ENCODE peak calls at places on chromosome 22, in four cellular contexts. P is K562, M is GM12878, T is H1. L is an unnamed sample.

GRCh38 chr22:49214976-49215375 is 612.7 kb downstream of the BRD1 start:
- DNase-seq in P (no peak), M (no peak), T (peak), L (no peak)

GRCh38 chr22:19035474-19036228 is 86.6 kb downstream of the DGCR2 start:
- DNase-seq in P (peak), M (no peak), T (peak), L (no peak)

GRCh38 chr22:35642305-35642741 is 5.9 kb upstream of the APOL6 start:
- DNase-seq in P (no peak), M (no peak), T (no peak), L (peak)

GRCh38 chr22:49882519-49883293 is 29.1 kb downstream of the ZBED4 start:
- DNase-seq in P (no peak), M (no peak), T (no peak), L (peak)

GRCh38 chr22:38864361-38865191 is 7.4 kb downstream of the CBX6 start:
- DNase-seq in P (no peak), M (no peak), T (no peak), L (no peak)

GRCh38 chr22:28952857-28953256 is 69.5 kb downstream of the ZNRF3 start:
- DNase-seq in P (no peak), M (no peak), T (no peak), L (peak)

GRCh38 chr22:17562906-17563870 is at the start of gene SLC25A18:
- DNase-seq in P (peak), M (no peak), T (peak), L (no peak)

GRCh38 chr22:44455151-44455962 is 42.7 kb downstream of the RTL6 start:
- DNase-seq in P (no peak), M (no peak), T (no peak), L (no peak)

GRCh38 chr22:28750471-28750881 is 8.6 kb downstream of the HSCB start:
- DNase-seq in P (no peak), M (no peak), T (no peak), L (peak)

GRCh38 chr22:49345896-49346295 is 481.8 kb downstream of the BRD1 start:
- DNase-seq in P (no peak), M (no peak), T (no peak), L (no peak)

GRCh38 chr22:35923026-35923425 is 105.6 kb downstream of the RBFOX2 start:
- DNase-seq in P (no peak), M (no peak), T (no peak), L (no peak)

GRCh38 chr22:50599816-50600454 is 658 bp upstream of the MAPK8IP2 start:
- DNase-seq in P (peak), M (no peak), T (peak), L (no peak)

GRCh38 chr22:38638734-38639133 is 17.5 kb downstream of the FAM227A start:
- DNase-seq in P (peak), M (no peak), T (no peak), L (peak)

GRCh38 chr22:49494555-49494954 is 333.1 kb downstream of the BRD1 start:
- DNase-seq in P (no peak), M (no peak), T (no peak), L (no peak)

GRCh38 chr22:35397095-35397904 is 2.6 kb upstream of the MCM5 start:
- DNase-seq in P (no peak), M (no peak), T (no peak), L (peak)

GRCh38 chr22:36141481-36141880 is 19.1 kb downstream of the APOL3 start:
- DNase-seq in P (no peak), M (no peak), T (no peak), L (no peak)

GRCh38 chr22:33897621-33897910 is 22.7 kb downstream of the LARGE1 start:
- DNase-seq in P (no peak), M (no peak), T (no peak), L (no peak)

GRCh38 chr22:39351689-39352214 is 2.0 kb downstream of the SYNGR1 start:
- DNase-seq in P (no peak), M (peak), T (no peak), L (peak)

GRCh38 chr22:42856179-42856864 is 751 bp downstream of the ARFGAP3 start:
- DNase-seq in P (peak), M (no peak), T (peak), L (peak)

GRCh38 chr22:50583294-50583865 is 731 bp upstream of the CHKB start:
- DNase-seq in P (no peak), M (no peak), T (no peak), L (no peak)

GRCh38 chr22:43994416-43994815 is 29.7 kb upstream of the PARVB start:
- DNase-seq in P (no peak), M (no peak), T (no peak), L (no peak)

GRCh38 chr22:50245214-50246072 is 620 bp upstream of the TUBGCP6 start:
- DNase-seq in P (no peak), M (no peak), T (no peak), L (no peak)

GRCh38 chr22:25390297-25391240 is 171.1 kb downstream of the CRYBB2 start:
- DNase-seq in P (no peak), M (no peak), T (no peak), L (no peak)

GRCh38 chr22:25388415-25388814 is 169.0 kb downstream of the CRYBB2 start:
- DNase-seq in P (no peak), M (no peak), T (no peak), L (no peak)

GRCh38 chr22:25386538-25386884 is 167.1 kb downstream of the CRYBB2 start:
- DNase-seq in P (no peak), M (no peak), T (no peak), L (no peak)

GRCh38 chr22:25389541-25389919 is 170.1 kb downstream of the CRYBB2 start:
- DNase-seq in P (no peak), M (no peak), T (peak), L (no peak)

DNA sequence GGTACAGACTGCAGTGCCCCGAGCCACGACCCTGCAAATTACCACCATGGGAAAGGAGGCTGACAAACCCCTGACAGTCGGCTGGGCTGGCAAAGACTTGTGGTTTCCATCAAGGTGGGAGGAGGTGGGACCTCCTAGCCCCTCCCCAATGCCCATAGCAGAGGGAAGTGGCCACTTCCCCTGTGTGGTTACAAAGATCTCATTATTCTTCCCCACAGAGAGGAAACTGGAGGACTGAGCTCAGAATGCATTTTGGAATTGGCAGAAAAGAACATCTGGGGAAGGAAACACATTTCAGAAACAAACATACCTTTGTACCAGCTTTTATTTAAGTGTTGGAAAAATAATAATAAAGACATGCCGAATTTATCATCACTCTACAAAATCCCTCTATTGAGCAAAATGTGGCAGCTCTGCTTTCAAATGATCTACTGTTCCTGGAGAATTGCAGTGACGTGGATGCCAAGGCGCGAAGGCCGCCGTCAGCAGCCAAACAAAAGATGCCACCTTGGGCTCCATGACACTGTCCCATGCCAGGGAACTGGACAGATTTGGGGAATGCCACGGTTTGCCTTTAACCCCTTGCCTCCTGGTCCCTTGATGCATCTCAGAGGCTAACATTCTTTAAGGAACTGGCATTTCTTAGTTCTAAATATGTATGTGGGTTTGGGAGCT is 169.6 kb downstream of the CRYBB2 start:
- DNase-seq in P (no peak), M (no peak), T (peak), L (no peak)
- TF ChIP-seq CHD1 in P (no peak), M (no peak), T (no peak), L (no peak)

GRCh38 chr22:41579997-41580355 is 9.7 kb downstream of the PMM1 start:
- DNase-seq in P (no peak), M (no peak), T (no peak), L (no peak)
- TF ChIP-seq CHD1 in P (no peak), M (no peak), T (no peak), L (no peak)

DNA sequence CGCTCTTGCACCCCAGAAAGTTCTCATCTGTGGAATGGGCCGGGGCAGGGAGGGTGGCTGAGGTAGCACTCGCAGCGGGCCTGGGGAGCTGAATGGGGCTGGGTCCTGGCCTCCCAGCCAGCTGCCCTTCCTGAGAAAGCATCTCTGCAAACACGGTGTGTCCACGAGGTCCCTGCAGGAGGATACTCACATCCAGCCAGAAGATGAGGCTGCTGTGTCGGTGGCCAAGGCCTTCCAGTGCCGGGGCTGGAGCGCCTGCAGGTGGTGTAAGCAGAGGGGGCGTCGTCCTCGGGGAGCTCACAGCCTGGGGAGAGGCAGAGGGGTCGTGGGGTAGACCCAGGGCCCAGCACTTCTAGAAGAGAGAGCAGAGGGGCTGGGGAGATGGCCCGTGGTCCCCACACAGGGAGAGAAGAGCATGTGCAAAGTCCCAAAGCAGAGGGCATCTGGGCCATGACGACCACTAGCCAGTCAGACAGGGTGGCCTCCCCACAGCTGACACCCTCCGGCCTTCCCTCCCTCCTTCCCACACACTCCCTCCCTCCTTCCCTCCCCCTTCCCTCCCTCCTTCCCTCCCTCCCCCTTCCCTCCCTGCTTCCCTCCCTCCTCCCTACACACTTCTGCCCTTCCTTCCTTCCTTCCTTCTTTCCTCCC is 97.9 kb downstream of the WNT7B start:
- DNase-seq in P (no peak), M (no peak), T (peak), L (no peak)
- TF ChIP-seq CHD1 in P (no peak), M (no peak), T (no peak), L (no peak)

DNA sequence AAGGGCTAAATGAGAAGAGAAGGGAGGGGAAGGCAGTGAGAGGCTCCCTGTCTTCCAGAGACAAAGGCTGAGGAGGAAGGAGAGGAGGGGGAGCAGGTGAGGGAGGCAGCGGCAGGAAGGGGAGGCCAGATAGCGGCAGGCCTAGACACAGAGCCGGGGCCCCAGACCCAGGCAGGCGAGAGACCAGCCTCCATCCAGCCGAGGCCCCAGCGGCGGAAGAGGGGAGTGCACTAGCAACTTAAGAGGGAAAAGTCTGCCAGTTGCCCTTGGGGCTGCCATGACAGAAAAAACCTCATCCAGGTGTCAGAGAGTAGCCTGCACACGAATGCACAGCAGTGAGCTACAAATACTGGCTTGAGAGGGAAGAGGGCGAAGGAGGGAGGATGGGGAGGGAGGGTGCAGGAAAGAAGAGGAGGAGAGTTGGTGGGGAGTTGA is 46.7 kb downstream of the IGLL1 start:
- DNase-seq in P (peak), M (no peak), T (peak), L (peak)
- TF ChIP-seq CHD1 in P (no peak), M (no peak), T (no peak), L (no peak)

GRCh38 chr22:37199103-37199838 is 11.2 kb upstream of the C1QTNF6 start:
- DNase-seq in P (peak), M (peak), T (peak), L (peak)

GRCh38 chr22:37202001-37202555 is 10.2 kb downstream of the SSTR3 start:
- DNase-seq in P (no peak), M (no peak), T (no peak), L (no peak)

GRCh38 chr22:37199839-37200161 is 11.8 kb upstream of the C1QTNF6 start:
- DNase-seq in P (peak), M (no peak), T (no peak), L (no peak)

GRCh38 chr22:37202706-37203105 is 9.6 kb downstream of the SSTR3 start:
- DNase-seq in P (no peak), M (no peak), T (no peak), L (no peak)

GRCh38 chr22:37201066-37201820 is 11.0 kb downstream of the SSTR3 start:
- DNase-seq in P (no peak), M (no peak), T (no peak), L (no peak)
- TF ChIP-seq CHD1 in P (no peak), M (no peak), T (no peak), L (no peak)

GRCh38 chr22:27317961-27318360 is 483.6 kb downstream of the MN1 start:
- DNase-seq in P (no peak), M (no peak), T (no peak), L (no peak)
- TF ChIP-seq CHD1 in P (no peak), M (no peak), T (no peak), L (no peak)

GRCh38 chr22:48180631-48181030 is 1418.2 kb downstream of the TBC1D22A start:
- DNase-seq in P (no peak), M (no peak), T (no peak), L (no peak)

GRCh38 chr22:48179571-48180546 is 1417.4 kb downstream of the TBC1D22A start:
- DNase-seq in P (no peak), M (no peak), T (no peak), L (no peak)

GRCh38 chr22:48181168-48181955 is 1418.9 kb downstream of the TBC1D22A start:
- DNase-seq in P (no peak), M (no peak), T (no peak), L (no peak)

GRCh38 chr22:48182896-48183805 is 1420.7 kb downstream of the TBC1D22A start:
- DNase-seq in P (no peak), M (no peak), T (no peak), L (no peak)

DNA sequence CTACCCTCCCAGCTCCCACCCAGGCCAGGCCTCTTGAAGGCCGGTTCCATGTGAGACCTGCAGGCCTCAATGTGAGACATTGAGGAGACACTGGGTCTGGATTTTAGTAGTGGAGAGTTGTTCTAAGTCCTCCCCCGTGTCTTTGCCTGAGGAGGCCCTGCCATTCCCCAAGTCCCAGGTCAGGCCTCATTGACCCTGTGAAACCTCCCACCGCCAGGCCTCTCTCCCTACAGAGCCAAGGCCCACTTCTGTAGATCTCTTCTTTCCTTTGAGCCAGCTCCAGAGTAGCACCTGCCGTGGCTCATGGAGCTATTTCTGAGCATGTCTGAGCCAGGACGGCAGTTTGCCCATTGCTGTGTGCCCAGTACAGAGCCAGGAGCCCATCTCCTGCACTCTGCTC is 1419.6 kb downstream of the TBC1D22A start:
- DNase-seq in P (no peak), M (no peak), T (no peak), L (no peak)
- TF ChIP-seq CHD1 in P (no peak), M (no peak), T (no peak), L (no peak)

GRCh38 chr22:24134090-24134846 is 47.0 kb upstream of the SUSD2 start:
- DNase-seq in P (no peak), M (no peak), T (no peak), L (no peak)
- TF ChIP-seq CHD1 in P (no peak), M (no peak), T (no peak), L (no peak)

DNA sequence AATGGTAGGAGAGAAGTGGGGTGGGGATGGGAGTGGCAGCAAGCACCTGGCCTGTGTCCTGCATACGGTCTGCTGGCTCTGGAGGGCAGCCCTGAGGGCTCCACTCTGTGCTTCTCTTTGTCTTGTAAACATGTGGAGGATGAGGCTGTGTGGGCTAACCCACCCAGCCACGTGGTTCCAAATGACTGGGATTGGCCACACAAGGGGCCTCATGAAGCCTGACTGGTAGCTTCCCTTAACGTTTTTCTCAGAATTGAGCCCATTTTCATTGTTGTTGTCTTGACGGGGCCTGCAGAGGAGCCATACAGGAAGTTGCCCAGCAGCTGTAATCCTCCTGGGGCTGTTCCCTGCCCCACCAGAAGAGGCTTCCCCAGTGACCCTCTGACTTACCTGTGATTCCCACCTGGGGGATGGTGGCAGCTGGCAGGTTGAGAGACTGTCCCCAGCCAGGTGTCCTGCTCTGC is 18.0 kb downstream of the DERL3 start:
- DNase-seq in P (no peak), M (no peak), T (no peak), L (no peak)
- TF ChIP-seq CHD1 in P (no peak), M (no peak), T (no peak), L (no peak)

L was measured in IMR-90.